ENCODE peak calls at places on chromosomes 12 and 14, in five cellular contexts. W, X, U, B and M are unnamed samples.

GRCh38 chr14:70317969-70318634 is 41.4 kb downstream of the COX16 start:
- DNase-seq in W (no peak), X (peak), U (no peak), B (no peak), M (no peak)

GRCh38 chr14:102421366-102422057 is 58.8 kb downstream of the TECPR2 start:
- DNase-seq in W (peak), X (no peak), U (no peak), B (no peak), M (no peak)

GRCh38 chr12:38490941-38491340 is 174.4 kb downstream of the ALG10B start:
- DNase-seq in W (no peak), X (no peak), U (no peak), B (no peak), M (no peak)

GRCh38 chr12:14258468-14258947 is 107.0 kb upstream of the ATF7IP start:
- DNase-seq in W (no peak), X (no peak), U (peak), B (no peak), M (peak)

GRCh38 chr14:101126376-101127130 is 223.0 kb upstream of the RTL1 start:
- DNase-seq in W (no peak), X (no peak), U (no peak), B (no peak), M (peak)

GRCh38 chr14:41718477-41719166 is 111.9 kb downstream of the LRFN5 start:
- DNase-seq in W (no peak), X (no peak), U (no peak), B (no peak), M (no peak)

GRCh38 chr14:24952851-24953666 is 96.9 kb downstream of the STXBP6 start:
- DNase-seq in W (no peak), X (no peak), U (no peak), B (no peak), M (no peak)

GRCh38 chr14:56189306-56189705 is 71.1 kb downstream of the PELI2 start:
- DNase-seq in W (no peak), X (peak), U (peak), B (no peak), M (no peak)

GRCh38 chr12:29728033-29728432 is 55.7 kb downstream of the TMTC1 start:
- DNase-seq in W (no peak), X (no peak), U (no peak), B (no peak), M (no peak)

GRCh38 chr12:11719678-11720099 is 70.2 kb downstream of the ETV6 start:
- DNase-seq in W (peak), X (no peak), U (no peak), B (no peak), M (peak)

DNA sequence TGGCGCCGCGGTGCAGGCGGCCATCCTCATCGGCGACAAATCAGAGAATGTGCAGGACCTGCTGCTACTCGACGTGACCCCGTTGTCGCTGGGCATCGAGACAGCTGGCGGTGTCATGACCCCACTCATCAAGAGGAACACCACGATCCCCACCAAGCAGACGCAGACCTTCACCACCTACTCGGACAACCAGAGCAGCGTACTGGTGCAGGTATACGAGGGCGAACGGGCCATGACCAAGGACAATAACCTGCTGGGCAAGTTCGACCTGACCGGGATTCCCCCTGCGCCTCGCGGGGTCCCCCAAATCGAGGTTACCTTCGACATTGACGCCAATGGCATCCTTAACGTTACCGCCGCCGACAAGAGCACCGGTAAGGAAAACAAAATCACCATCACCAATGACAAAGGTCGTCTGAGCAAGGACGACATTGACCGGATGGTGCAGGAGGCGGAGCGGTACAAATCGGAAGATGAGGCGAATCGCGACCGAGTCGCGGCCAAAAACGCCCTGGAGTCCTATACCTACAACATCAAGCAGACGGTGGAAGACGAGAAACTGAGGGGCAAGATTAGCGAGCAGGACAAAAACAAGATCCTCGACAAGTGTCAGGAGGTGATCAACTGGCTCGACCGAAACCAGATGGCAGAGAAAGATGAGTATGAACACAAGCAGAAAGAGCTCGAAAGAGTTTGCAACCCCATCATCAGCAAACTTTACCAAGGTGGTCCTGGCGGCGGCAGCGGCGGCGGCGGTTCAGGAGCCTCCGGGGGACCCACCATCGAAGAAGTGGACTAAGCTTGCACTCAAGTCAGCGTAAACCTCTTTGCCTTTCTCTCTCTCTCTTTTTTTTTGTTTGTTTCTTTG is 1.7 kb downstream of the HSPA2 start:
- DNase-seq in W (no peak), X (no peak), U (peak), B (no peak), M (no peak)
- H3K4me3 ChIP-seq in W (peak), X (peak), U (peak), B (peak), M (peak)

DNA sequence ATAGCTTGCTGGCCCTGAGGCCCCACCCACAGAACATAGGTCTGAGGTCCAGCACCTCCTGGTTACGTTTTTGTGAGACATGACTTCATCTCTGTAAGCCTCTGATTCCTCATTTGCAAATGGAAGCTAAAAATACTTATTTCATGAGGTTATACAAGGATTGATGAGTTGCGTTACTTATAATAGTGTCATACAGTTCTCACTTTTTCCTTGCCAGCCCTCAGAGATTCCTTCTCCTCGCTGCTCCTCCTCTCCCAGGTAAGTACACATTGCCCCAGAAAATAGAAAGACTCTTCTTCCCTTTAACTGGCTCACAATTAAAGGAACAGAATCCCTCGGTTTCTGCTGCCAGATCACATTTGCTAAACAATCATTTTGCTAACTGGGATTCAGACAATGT is 739.2 kb downstream of the VRK1 start:
- DNase-seq in W (no peak), X (no peak), U (no peak), B (no peak), M (no peak)
- H3K4me3 ChIP-seq in W (no peak), X (no peak), U (no peak), B (no peak), M (no peak)

GRCh38 chr12:10718279-10718821 is 4.8 kb downstream of the YBX3 start:
- DNase-seq in W (no peak), X (no peak), U (no peak), B (no peak), M (no peak)

GRCh38 chr12:10716277-10716676 is 6.8 kb downstream of the YBX3 start:
- DNase-seq in W (no peak), X (no peak), U (no peak), B (no peak), M (no peak)

GRCh38 chr12:10715491-10715890 is 7.6 kb downstream of the YBX3 start:
- DNase-seq in W (no peak), X (no peak), U (no peak), B (no peak), M (no peak)

GRCh38 chr12:10716704-10717315 is 6.3 kb downstream of the YBX3 start:
- DNase-seq in W (peak), X (peak), U (peak), B (no peak), M (peak)

GRCh38 chr12:10717410-10717809 is 5.7 kb downstream of the YBX3 start:
- DNase-seq in W (no peak), X (no peak), U (no peak), B (no peak), M (no peak)
- H3K4me3 ChIP-seq in W (no peak), X (peak), U (no peak), B (no peak), M (no peak)

GRCh38 chr12:57240926-57241555 is 9.9 kb downstream of the STAC3 start:
- DNase-seq in W (peak), X (no peak), U (no peak), B (no peak), M (no peak)
- H3K4me3 ChIP-seq in W (no peak), X (peak), U (no peak), B (peak), M (no peak)

DNA sequence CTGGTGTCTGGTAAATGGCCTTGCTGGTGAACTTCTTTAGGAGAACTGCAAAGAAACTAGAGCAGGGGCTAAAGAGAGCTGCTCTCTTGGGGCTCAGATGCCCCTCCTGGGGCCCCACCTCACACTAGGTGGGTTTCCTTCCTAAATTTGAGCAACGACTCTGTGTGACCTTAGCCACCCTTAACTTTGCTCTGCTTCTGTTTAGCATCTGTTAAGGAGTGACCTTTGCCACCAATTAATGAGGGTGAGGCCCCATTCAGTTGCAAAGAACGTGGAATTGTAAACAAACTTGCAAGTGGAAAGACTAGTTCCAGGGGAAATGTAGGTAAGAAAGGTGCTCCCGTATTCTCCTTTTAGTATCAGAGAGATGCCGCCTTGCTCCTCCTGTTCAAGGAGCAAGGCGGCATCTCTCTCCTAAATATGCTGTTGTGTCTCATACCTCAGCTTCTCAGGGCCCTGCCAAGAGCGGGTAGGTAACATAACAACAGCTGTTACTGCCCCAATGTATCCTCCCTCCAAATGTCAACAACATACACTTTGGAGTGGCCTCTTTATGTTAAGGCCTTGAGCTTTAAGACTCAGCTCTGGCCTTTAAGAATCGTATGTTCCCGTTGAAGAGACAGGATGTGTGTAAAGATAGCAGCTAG is 77.6 kb upstream of the FUT8 start:
- DNase-seq in W (no peak), X (no peak), U (no peak), B (no peak), M (no peak)
- H3K4me3 ChIP-seq in W (no peak), X (no peak), U (no peak), B (no peak), M (no peak)

DNA sequence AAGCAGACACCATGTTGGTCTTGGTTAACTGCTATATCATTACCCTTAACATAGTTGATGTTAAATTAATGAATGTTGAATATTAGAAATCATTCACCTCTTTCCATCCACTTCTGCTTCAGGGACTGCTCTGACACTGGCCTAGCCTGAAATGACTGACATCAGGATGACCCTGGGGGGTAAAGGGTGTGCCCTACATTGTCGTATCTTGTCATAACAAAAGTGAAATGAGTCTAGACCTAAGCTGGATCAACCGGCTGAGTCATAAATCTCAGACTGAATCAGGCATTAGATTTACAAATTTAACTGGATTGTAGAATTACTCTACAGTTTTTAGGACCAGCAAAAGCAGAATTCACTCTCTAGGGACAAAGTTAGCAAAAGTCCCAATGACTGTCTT is 35.3 kb downstream of the KICS2 start:
- DNase-seq in W (no peak), X (peak), U (no peak), B (no peak), M (no peak)
- H3K4me3 ChIP-seq in W (no peak), X (no peak), U (no peak), B (no peak), M (no peak)

DNA sequence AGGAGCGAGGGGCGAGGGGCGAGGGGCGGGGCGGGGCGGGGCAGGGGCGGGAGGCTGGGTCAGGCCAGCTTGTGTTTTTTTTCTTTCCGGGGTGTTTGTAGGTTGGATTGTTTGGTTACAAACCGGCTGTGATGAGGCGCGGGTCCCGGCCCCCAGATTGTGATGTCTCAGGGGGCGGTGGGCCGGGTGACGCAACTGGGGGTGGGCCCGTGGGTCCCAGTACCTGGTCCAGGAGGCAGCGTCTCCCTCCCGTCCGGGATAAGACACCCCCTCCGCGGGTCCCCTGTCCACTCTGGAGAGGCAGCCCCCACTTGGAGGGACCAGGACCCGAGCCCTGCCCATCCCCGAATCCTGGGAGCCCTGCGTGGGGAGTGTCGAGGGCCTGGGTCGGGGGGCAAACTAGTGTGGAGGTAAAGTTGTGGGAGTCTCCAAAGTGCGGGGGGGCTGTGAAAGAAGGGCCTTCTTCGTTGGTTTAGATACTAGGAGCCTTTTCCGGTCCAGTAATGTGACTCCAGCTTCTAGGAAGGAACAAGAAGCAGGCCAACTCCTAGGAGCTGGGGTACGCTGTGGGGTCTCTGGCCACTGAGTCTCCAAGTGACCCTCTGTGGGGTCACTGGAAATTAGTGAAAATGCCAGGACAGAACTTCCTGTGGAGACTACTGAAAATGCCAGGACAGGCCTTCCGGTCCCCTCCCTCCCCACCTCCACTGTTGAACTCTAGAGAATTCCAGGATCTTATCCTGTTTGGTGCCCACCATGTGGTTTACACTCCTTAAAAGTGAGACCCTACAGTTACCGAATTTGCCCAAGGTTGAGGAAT is 578 bp upstream of the CLMN start:
- DNase-seq in W (no peak), X (no peak), U (peak), B (no peak), M (no peak)
- H3K4me3 ChIP-seq in W (peak), X (peak), U (peak), B (no peak), M (no peak)